ENCODE peak calls at places on chromosomes 11 and 22, in six cellular contexts. V, A, F, C, R and S are unnamed samples. For H3K4me1, the result is how much of the 10 kb centered on the place peaks cover.

GRCh38 chr11:73397468-73398131 is 21.4 kb downstream of the RELT start:
- DNase-seq in V (no peak), A (no peak), F (no peak), C (no peak), R (no peak), S (no peak)

GRCh38 chr11:33633251-33634003 is 67.2 kb downstream of the C11orf91 start:
- DNase-seq in V (no peak), A (peak), F (peak), C (no peak), R (no peak), S (peak)

GRCh38 chr11:20483931-20484330 is 96.4 kb downstream of the PRMT3 start:
- DNase-seq in V (no peak), A (no peak), F (no peak), C (no peak), R (no peak), S (no peak)

GRCh38 chr11:65384301-65384889 is 1.9 kb upstream of the SLC25A45 start:
- DNase-seq in V (no peak), A (no peak), F (no peak), C (no peak), R (no peak), S (no peak)

GRCh38 chr11:103406357-103406756 is 297.1 kb downstream of the DYNC2H1 start:
- DNase-seq in V (no peak), A (no peak), F (no peak), C (no peak), R (no peak), S (no peak)

GRCh38 chr11:12061851-12062560 is 48.4 kb upstream of the MICAL2 start:
- DNase-seq in V (no peak), A (no peak), F (no peak), C (no peak), R (no peak), S (no peak)

GRCh38 chr11:92149996-92150395 is 74.6 kb upstream of the FAT3 start:
- DNase-seq in V (no peak), A (no peak), F (no peak), C (no peak), R (no peak), S (no peak)

GRCh38 chr11:120215634-120216033 is 4.8 kb downstream of the OAF start:
- DNase-seq in V (no peak), A (no peak), F (peak), C (no peak), R (no peak), S (no peak)

GRCh38 chr22:44547371-44547770 is 49.3 kb upstream of the RTL6 start:
- DNase-seq in V (no peak), A (no peak), F (no peak), C (no peak), R (no peak), S (no peak)

GRCh38 chr11:94876645-94877445 is 96.5 kb downstream of the CWC15 start:
- DNase-seq in V (peak), A (no peak), F (peak), C (peak), R (peak), S (peak)

GRCh38 chr22:43720718-43721117 is 91.4 kb downstream of the EFCAB6 start:
- DNase-seq in V (no peak), A (no peak), F (no peak), C (no peak), R (no peak), S (no peak)

GRCh38 chr11:32255876-32256275 is 165.0 kb downstream of the RCN1 start:
- DNase-seq in V (no peak), A (no peak), F (no peak), C (no peak), R (no peak), S (no peak)

GRCh38 chr22:39363751-39364484 is 14.1 kb downstream of the SYNGR1 start:
- DNase-seq in V (no peak), A (peak), F (no peak), C (no peak), R (no peak), S (no peak)
- H3K4me1 ChIP-seq in V (under half), A (under half), F (under half), C (under half), R (under half), S (half or more)

DNA sequence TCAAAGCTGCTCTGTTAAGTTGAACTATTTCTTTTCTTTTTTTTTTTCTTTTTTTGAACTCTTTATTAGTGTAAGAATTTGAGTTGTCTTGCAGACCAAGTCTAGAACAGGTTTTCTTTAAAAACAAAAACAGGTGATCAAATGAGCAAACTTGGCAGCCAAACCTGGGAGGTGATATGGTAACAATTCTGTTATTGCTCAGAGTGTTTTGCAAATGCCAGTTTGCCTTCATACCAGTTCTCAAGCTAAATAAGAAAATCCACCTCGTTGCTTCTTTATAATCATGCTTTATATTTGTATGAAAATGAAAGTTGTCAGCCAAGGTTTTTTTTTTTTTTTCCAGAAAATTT is 76.9 kb downstream of the DEPDC5 start:
- DNase-seq in V (no peak), A (no peak), F (no peak), C (no peak), R (no peak), S (no peak)
- H3K27ac ChIP-seq in V (no peak), A (no peak), F (no peak), C (no peak), R (no peak), S (no peak)

GRCh38 chr11:4605057-4605456 is 3.0 kb downstream of the TRIM68 start:
- DNase-seq in V (no peak), A (no peak), F (no peak), C (no peak), R (no peak), S (no peak)
- H3K4me1 ChIP-seq in V (under half), A (under half), F (under half), C (under half), R (under half), S (under half)

DNA sequence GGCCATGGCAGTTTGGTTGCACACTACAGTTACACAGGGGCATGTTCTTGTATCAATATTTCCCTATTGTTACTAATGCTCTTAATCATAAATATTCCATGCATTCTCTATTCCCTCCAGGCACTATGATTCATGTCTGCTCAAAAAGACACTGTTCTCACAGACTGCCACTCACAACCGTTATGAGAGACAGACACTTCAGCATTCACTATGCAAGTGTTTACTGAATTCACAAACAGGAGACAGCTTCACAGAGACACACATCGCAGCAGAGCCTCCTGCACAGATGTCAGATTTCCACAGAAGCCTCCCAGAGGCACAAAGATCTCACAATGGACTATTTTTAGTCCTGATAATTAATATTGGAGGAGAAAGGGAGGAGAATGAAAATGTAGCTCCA is 930.4 kb downstream of the OPCML start:
- DNase-seq in V (no peak), A (no peak), F (no peak), C (no peak), R (no peak), S (no peak)
- H3K27ac ChIP-seq in V (no peak), A (no peak), F (no peak), C (no peak), R (no peak), S (no peak)

DNA sequence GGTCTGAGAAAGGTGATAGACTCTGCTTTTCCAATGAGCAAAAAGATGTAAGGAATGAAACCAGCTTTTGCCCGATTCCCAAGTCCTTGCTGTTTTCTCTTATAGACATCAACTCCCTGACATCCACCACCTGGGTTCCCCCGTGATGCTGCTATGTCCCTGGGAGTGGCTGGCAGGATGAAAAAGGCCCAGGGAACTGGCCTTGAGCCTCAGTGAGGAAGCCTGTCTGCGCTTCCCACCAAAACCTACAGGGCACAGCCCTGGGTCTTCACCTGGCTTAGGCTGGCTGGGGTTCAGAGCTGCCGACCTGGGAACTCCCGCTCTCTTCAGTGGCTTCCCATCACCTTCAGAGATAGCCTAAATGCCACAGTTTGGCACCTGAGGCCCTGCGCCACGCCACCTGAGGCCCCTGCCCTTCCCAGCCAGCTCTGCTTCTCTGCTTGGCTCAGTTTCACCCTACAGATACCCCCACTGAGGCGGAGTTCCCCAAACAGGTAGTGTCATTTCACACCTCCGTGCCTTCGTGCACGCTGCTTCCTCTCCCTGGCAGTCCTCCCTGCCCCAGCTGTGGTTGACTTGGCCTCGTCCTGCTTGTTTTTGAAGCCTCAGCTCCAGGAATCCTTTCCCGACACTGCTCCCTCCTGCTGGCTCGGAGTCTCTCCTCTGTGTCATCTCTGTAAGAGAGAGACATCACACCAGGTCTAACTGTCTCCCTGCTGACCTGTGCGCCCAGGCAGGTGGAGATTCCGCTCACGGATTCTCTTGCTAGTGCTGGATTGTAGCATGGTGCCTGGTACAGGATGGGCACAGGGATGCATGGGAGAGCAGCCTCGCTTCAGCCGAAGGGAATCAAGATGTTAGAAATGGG is 10.7 kb downstream of the SLC37A2 start:
- DNase-seq in V (no peak), A (no peak), F (no peak), C (peak), R (no peak), S (no peak)
- H3K4me1 ChIP-seq in V (under half), A (under half), F (under half), C (under half), R (under half), S (under half)